ENCODE peak calls at places on chromosomes 12 and 14, in eight cellular contexts. Q is esophagus squamous epithelium, Z is GM20000, C is adrenal gland, S is lung, M is uterus, X is AG04450, G is mucosa of descending colon. T is an unnamed sample.

GRCh38 chr12:130762319-130762675 is 46.2 kb upstream of the RIMBP2 start:
- DNase-seq in S (no peak), Q (no peak), G (no peak), X (no peak), M (no peak), C (no peak), Z (no peak), T (no peak)

GRCh38 chr14:20768593-20768892 is 339 bp downstream of the EDDM3B start:
- DNase-seq in Q (no peak), C (no peak), M (no peak), Z (no peak), X (no peak), G (no peak), S (no peak), T (no peak)

GRCh38 chr12:47909839-47910465 is 5.2 kb upstream of the VDR start:
- DNase-seq in X (no peak), C (no peak), Q (no peak), G (no peak), Z (no peak), S (no peak), M (no peak), T (no peak)

GRCh38 chr12:3533703-3534386 is 42.8 kb downstream of the PRMT8 start:
- DNase-seq in G (peak; percentile 50), C (no peak), S (peak; percentile 59), X (no peak), Q (no peak), M (no peak), Z (no peak), T (no peak)

GRCh38 chr14:29310757-29311156 is 544.2 kb downstream of the FOXG1 start:
- DNase-seq in Z (no peak), G (no peak), S (no peak), Q (no peak), X (no peak), C (no peak), M (no peak), T (no peak)

GRCh38 chr14:86003998-86004397 is 474.1 kb downstream of the FLRT2 start:
- DNase-seq in G (no peak), Q (no peak), S (no peak), X (no peak), Z (no peak), C (no peak), M (no peak), T (no peak)

GRCh38 chr14:69571879-69572633 is 2.6 kb downstream of the CCDC177 start:
- DNase-seq in G (no peak), C (peak; percentile 31), Z (peak; percentile 51), X (no peak), Q (no peak), S (no peak), M (peak; percentile 20), T (no peak)

GRCh38 chr12:121796855-121797751 is 3.6 kb upstream of the RHOF start:
- DNase-seq in Z (no peak), M (peak; percentile 90), Q (no peak), S (peak; percentile 94), C (peak; percentile 99), X (no peak), G (peak; percentile 97), T (peak; percentile 93)

GRCh38 chr12:9687228-9687627 is 17.7 kb downstream of the CLEC2D start:
- DNase-seq in Z (no peak), G (no peak), X (no peak), M (no peak), Q (no peak), C (no peak), S (no peak), T (no peak)

GRCh38 chr14:69484444-69485113 is at the start of gene PLEKHD1:
- DNase-seq in X (no peak), M (no peak), S (peak; percentile 55), Q (no peak), G (no peak), Z (peak; percentile 59), C (peak; percentile 14), T (no peak)

GRCh38 chr12:18998343-18999270 is 130.9 kb upstream of the PLEKHA5 start:
- DNase-seq in Z (no peak), G (no peak), S (peak; percentile 33), Q (no peak), M (no peak), C (no peak), X (peak; percentile 71), T (no peak)

GRCh38 chr14:26444745-26445144 is 153.1 kb downstream of the NOVA1 start:
- DNase-seq in C (no peak), X (no peak), M (no peak), G (peak; percentile 19), Q (no peak), Z (no peak), S (no peak), T (no peak)

GRCh38 chr14:71856199-71856919 is 75.9 kb upstream of the RGS6 start:
- DNase-seq in M (no peak), C (peak; percentile 11), Z (no peak), X (no peak), S (no peak), Q (no peak), G (no peak), T (no peak)

GRCh38 chr12:45613306-45613705 is 116.2 kb upstream of the ARID2 start:
- DNase-seq in S (no peak), G (no peak), Q (no peak), C (no peak), M (no peak), X (peak; percentile 15), Z (no peak), T (no peak)

GRCh38 chr12:103505371-103506236 is 9.8 kb upstream of the C12orf42 start:
- DNase-seq in S (no peak), M (no peak), G (no peak), Q (no peak), X (no peak), Z (peak; percentile 83), C (no peak), T (peak; percentile 87)

GRCh38 chr14:99513946-99514551 is 32.8 kb downstream of the CCNK start:
- DNase-seq in S (no peak), C (no peak), Z (no peak), G (no peak), X (no peak), M (no peak), Q (no peak), T (no peak)

GRCh38 chr14:36666416-36667206 is 5.0 kb downstream of the PAX9 start:
- DNase-seq in Z (no peak), Q (no peak), S (no peak), G (no peak), M (no peak), X (no peak), C (no peak), T (no peak)

GRCh38 chr14:92144708-92145107 is 22.9 kb downstream of the CPSF2 start:
- DNase-seq in M (no peak), G (no peak), X (no peak), Z (no peak), S (no peak), Q (no peak), C (no peak), T (no peak)

GRCh38 chr12:46332260-46332659 is 40.3 kb downstream of the SLC38A2 start:
- DNase-seq in M (no peak), X (no peak), S (no peak), Q (no peak), C (no peak), Z (no peak), G (no peak), T (no peak)

GRCh38 chr12:109810954-109811623 is 22.1 kb downstream of the TRPV4 start:
- DNase-seq in S (no peak), C (no peak), Q (no peak), M (no peak), Z (no peak), G (no peak), X (no peak), T (no peak)

GRCh38 chr12:109813810-109814416 is 19.3 kb downstream of the TRPV4 start:
- DNase-seq in Z (no peak), X (no peak), S (no peak), Q (no peak), M (no peak), G (no peak), C (no peak), T (no peak)

GRCh38 chr12:109808876-109809646 is 24.1 kb downstream of the TRPV4 start:
- DNase-seq in M (no peak), G (no peak), X (no peak), Q (no peak), S (no peak), C (no peak), Z (no peak), T (no peak)

GRCh38 chr12:109814600-109814999 is 18.6 kb downstream of the TRPV4 start:
- DNase-seq in Z (no peak), Q (no peak), C (no peak), G (no peak), X (no peak), S (no peak), M (no peak), T (no peak)

GRCh38 chr12:109811624-109811995 is 21.6 kb downstream of the TRPV4 start:
- DNase-seq in Z (no peak), M (no peak), C (no peak), S (no peak), Q (no peak), X (no peak), G (no peak), T (no peak)
- TF ChIP-seq CTCF in Z (no peak), M (no peak), C (no peak), S (no peak), Q (no peak), X (peak; percentile 14), G (no peak), T (no peak)

DNA sequence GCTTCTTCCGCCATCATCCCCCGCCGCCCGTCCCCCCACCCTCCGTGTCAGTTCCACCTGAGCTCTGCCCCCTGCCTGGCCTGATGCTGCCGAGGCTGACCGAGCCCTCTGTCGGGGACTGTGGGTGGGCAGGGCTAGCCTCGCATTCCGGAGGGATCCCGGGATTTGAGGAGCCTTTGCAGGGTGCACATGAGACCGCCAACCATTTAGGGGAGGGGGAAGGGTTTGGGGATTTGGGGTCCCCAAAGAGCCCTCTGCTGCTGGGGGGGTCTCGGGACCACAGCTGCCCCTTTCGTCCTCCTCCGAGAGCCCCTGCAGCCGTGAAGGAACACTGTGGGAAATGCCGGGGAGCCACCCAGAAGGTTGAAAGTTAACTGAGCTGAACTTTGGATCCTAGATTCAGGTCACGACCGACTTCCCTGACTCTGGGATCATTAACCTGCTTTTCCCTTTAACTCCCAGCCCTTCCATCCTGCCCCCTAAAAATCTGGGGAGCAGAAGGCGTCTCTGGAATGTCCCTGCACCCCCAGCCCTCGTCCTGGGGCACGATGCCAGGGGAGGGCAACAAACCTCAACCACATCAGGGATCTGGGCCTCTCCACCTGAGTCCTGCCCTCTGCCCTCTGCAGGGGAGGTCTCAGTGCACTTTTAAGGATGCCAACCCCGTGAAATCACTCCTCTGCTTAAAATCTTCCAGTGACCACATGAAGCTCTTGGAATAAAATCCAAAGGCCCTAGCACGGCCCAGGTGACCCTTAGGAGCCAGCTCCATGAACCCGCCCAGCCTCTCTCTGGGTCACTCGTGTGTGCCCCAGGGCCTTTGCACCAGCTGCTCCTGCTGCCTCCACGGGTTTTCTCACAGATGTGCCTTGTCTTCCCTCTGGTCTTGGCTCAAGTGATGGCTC is 94.9 kb downstream of the RFLNA start:
- DNase-seq in Z (no peak), C (no peak), S (no peak), G (peak; percentile 64), M (no peak), Q (no peak), X (no peak), T (no peak)
- TF ChIP-seq CTCF in Z (no peak), C (no peak), S (no peak), G (no peak), M (no peak), Q (no peak), X (no peak), T (no peak)

GRCh38 chr14:24852312-24853060 is 197.5 kb downstream of the STXBP6 start:
- DNase-seq in S (no peak), M (no peak), Z (no peak), G (peak; percentile 75), Q (no peak), X (no peak), C (no peak), T (no peak)
- TF ChIP-seq CTCF in S (no peak), M (no peak), Z (no peak), G (no peak), Q (no peak), X (peak; percentile 5), C (no peak), T (peak; percentile 13)

GRCh38 chr14:67532606-67532997 is 488 bp upstream of the PLEKHH1 start:
- DNase-seq in Q (no peak), Z (no peak), C (no peak), G (no peak), M (no peak), X (no peak), S (no peak), T (no peak)
- TF ChIP-seq CTCF in Q (peak; percentile 4), Z (no peak), C (no peak), G (no peak), M (no peak), X (no peak), S (no peak), T (no peak)

T was measured in epithelial cell of proximal tubule.